ENCODE peak calls at places on chromosomes 11 and 22, in seven cellular contexts. V, E, U, W, B, Z and G are unnamed samples.

GRCh38 chr11:18005376-18006129 is 7.3 kb downstream of the SERGEF start:
- DNase-seq in V (no peak), E (no peak), U (no peak), W (no peak), B (no peak), Z (no peak), G (no peak)

GRCh38 chr11:88739524-88739923 is 326.3 kb downstream of the GRM5 start:
- DNase-seq in V (no peak), E (no peak), U (no peak), W (no peak), B (no peak), Z (no peak), G (no peak)

GRCh38 chr11:70568504-70569172 is 170.3 kb downstream of the CTTN start:
- DNase-seq in V (peak; percentile 67), E (no peak), U (peak; percentile 45), W (peak; percentile 33), B (no peak), Z (no peak), G (no peak)

GRCh38 chr11:40381481-40381880 is 1078.0 kb downstream of the LRRC4C start:
- DNase-seq in V (no peak), E (no peak), U (no peak), W (no peak), B (no peak), Z (no peak), G (no peak)

GRCh38 chr11:120128392-120129172 is 9.3 kb downstream of the TRIM29 start:
- DNase-seq in V (no peak), E (no peak), U (no peak), W (no peak), B (peak; percentile 18), Z (no peak), G (peak; percentile 26)

GRCh38 chr11:65538232-65538914 is 13.5 kb downstream of the SCYL1 start:
- DNase-seq in V (no peak), E (no peak), U (no peak), W (no peak), B (no peak), Z (no peak), G (no peak)

GRCh38 chr22:31646186-31647019 is 15.6 kb downstream of the PISD start:
- DNase-seq in V (no peak), E (peak; percentile 91), U (no peak), W (no peak), B (peak; percentile 87), Z (no peak), G (peak; percentile 17)

GRCh38 chr11:12288212-12288933 is 89.0 kb upstream of the PARVA start:
- DNase-seq in V (peak; percentile 95), E (peak; percentile 71), U (peak; percentile 82), W (peak; percentile 82), B (peak; percentile 58), Z (no peak), G (peak; percentile 86)

GRCh38 chr11:88418508-88418907 is 81.0 kb upstream of the CTSC start:
- DNase-seq in V (no peak), E (no peak), U (no peak), W (no peak), B (no peak), Z (no peak), G (no peak)

GRCh38 chr11:19919050-19919561 is 206.5 kb downstream of the NAV2 start:
- DNase-seq in V (no peak), E (no peak), U (no peak), W (no peak), B (no peak), Z (no peak), G (no peak)

GRCh38 chr11:76621866-76622265 is 48.7 kb downstream of the LRRC32 start:
- DNase-seq in V (no peak), E (no peak), U (no peak), W (no peak), B (no peak), Z (no peak), G (no peak)

GRCh38 chr11:44652901-44653644 is 73.7 kb upstream of the TSPAN18 start:
- DNase-seq in V (no peak), E (no peak), U (no peak), W (no peak), B (no peak), Z (no peak), G (no peak)

GRCh38 chr11:11577932-11578331 is 43.9 kb downstream of the GALNT18 start:
- DNase-seq in V (no peak), E (no peak), U (no peak), W (no peak), B (no peak), Z (no peak), G (no peak)

GRCh38 chr22:36853407-36854099 is 7.3 kb upstream of the NCF4 start:
- DNase-seq in V (peak; percentile 93), E (peak; percentile 40), U (peak; percentile 57), W (peak; percentile 69), B (peak; percentile 25), Z (no peak), G (peak; percentile 83)

GRCh38 chr11:5626191-5626590 is 1.4 kb downstream of the TRIM34 start:
- DNase-seq in V (no peak), E (no peak), U (no peak), W (no peak), B (no peak), Z (no peak), G (no peak)

GRCh38 chr22:49042066-49042465 is 785.6 kb downstream of the BRD1 start:
- DNase-seq in V (no peak), E (no peak), U (no peak), W (no peak), B (no peak), Z (no peak), G (no peak)

GRCh38 chr22:49137216-49137840 is 690.3 kb downstream of the BRD1 start:
- DNase-seq in V (no peak), E (no peak), U (no peak), W (no peak), B (no peak), Z (no peak), G (no peak)

GRCh38 chr11:76640540-76640939 is 30.0 kb downstream of the LRRC32 start:
- DNase-seq in V (no peak), E (no peak), U (no peak), W (no peak), B (no peak), Z (no peak), G (no peak)

GRCh38 chr11:44150395-44150794 is 54.9 kb downstream of the EXT2 start:
- DNase-seq in V (no peak), E (no peak), U (no peak), W (no peak), B (no peak), Z (no peak), G (no peak)

GRCh38 chr22:29190915-29191314 is 14.8 kb upstream of the EMID1 start:
- DNase-seq in V (no peak), E (no peak), U (no peak), W (no peak), B (no peak), Z (no peak), G (no peak)

GRCh38 chr11:36774603-36775002 is 176.6 kb upstream of the RAG2 start:
- DNase-seq in V (no peak), E (no peak), U (no peak), W (no peak), B (no peak), Z (no peak), G (no peak)

GRCh38 chr11:17733261-17733660 is 1.3 kb upstream of the KCNC1 start:
- DNase-seq in V (no peak), E (no peak), U (no peak), W (no peak), B (no peak), Z (no peak), G (no peak)

GRCh38 chr11:123122341-123122740 is 60.4 kb upstream of the HSPA8 start:
- DNase-seq in V (no peak), E (no peak), U (no peak), W (no peak), B (no peak), Z (no peak), G (no peak)

GRCh38 chr11:109071712-109072524 is 350.1 kb upstream of the C11orf87 start:
- DNase-seq in V (no peak), E (no peak), U (no peak), W (no peak), B (no peak), Z (no peak), G (no peak)

GRCh38 chr22:29478326-29479276 is 1.4 kb upstream of the NEFH start:
- DNase-seq in V (peak; percentile 61), E (no peak), U (peak; percentile 53), W (no peak), B (no peak), Z (no peak), G (peak; percentile 59)

GRCh38 chr11:31655483-31655882 is 145.9 kb downstream of the ELP4 start:
- DNase-seq in V (no peak), E (peak; percentile 84), U (no peak), W (no peak), B (peak; percentile 82), Z (no peak), G (no peak)
- TF ChIP-seq SP1 in V (no peak), E (peak; percentile 63), U (no peak), W (no peak), B (no peak), Z (no peak), G (no peak)

DNA sequence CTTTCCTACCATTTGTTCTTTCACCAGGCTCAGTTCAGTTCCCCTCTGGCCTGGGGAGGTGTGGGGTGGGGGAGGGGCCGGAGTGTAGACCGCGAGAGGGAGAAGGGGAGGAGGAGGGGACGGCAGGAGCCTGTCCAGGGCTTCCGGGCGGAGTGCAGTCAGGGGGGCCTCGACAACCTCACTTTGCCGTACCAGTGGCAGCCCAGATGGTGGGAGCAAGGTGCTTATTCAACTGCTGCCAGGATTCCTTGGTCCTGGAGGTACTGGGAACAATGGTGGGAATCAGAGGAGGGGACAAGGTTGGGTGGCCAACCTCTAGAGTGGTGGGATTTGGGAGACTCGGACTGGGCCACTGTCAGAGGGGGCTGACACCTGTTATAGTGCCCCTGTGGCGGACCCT is 1.2 kb downstream of the BACE1 start:
- DNase-seq in V (no peak), E (no peak), U (no peak), W (no peak), B (no peak), Z (no peak), G (no peak)
- TF ChIP-seq SP1 in V (no peak), E (no peak), U (no peak), W (no peak), B (no peak), Z (no peak), G (no peak)

DNA sequence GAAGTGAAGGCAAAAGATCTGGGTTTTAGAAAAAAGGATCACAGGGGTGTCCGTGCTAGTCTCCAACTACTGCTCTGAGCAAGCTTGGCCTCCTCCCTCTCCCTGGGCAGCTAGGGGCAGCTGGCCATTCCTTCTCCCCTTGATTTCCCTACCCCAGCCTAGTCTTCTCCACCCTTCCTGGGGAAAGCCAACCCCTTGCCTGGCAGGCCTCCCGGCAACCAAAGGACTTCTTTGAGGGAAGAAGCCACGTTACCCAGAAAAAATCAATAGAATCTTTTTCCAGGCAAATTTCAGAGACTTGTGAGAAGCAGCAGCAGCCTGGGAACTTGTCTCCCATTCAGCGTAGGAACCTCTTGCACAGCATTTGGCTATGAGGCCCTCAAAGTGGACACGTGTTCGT is 91.5 kb downstream of the MIAT start:
- DNase-seq in V (no peak), E (no peak), U (no peak), W (no peak), B (no peak), Z (no peak), G (no peak)
- TF ChIP-seq SP1 in V (no peak), E (no peak), U (no peak), W (no peak), B (no peak), Z (no peak), G (no peak)

GRCh38 chr11:26806209-26806608 is 84.3 kb upstream of the SLC5A12 start:
- DNase-seq in V (no peak), E (no peak), U (no peak), W (no peak), B (no peak), Z (no peak), G (no peak)
- TF ChIP-seq SP1 in V (no peak), E (no peak), U (no peak), W (no peak), B (no peak), Z (no peak), G (no peak)